ENCODE peak calls at places on chromosome 3, in six cellular contexts. One of them, this sample, is unnamed.

GRCh38 chr3:4757056-4757948 is 221.9 kb upstream of the BHLHE40 start:
- DNase-seq in bronchial epithelial cell: no peak
- DNase-seq in HS-27A: no peak
- DNase-seq in chondrocyte: no peak
- DNase-seq in A549: no peak
- DNase-seq in left kidney: peak; percentile 75
- DNase-seq in this sample: no peak

GRCh38 chr3:46907960-46908293 is 30.4 kb downstream of the PTH1R start:
- DNase-seq in HS-27A: no peak
- DNase-seq in left kidney: no peak
- DNase-seq in A549: no peak
- DNase-seq in bronchial epithelial cell: no peak
- DNase-seq in chondrocyte: no peak
- DNase-seq in this sample: no peak

GRCh38 chr3:156691920-156692319 is 17.5 kb downstream of the TIPARP start:
- DNase-seq in left kidney: no peak
- DNase-seq in chondrocyte: no peak
- DNase-seq in bronchial epithelial cell: peak; percentile 72
- DNase-seq in A549: no peak
- DNase-seq in HS-27A: no peak
- DNase-seq in this sample: no peak

GRCh38 chr3:197555281-197556261 is at the start of gene BDH1:
- DNase-seq in left kidney: peak; percentile 80
- DNase-seq in A549: no peak
- DNase-seq in chondrocyte: no peak
- DNase-seq in HS-27A: no peak
- DNase-seq in bronchial epithelial cell: peak; percentile 29
- DNase-seq in this sample: peak; percentile 30

GRCh38 chr3:48411041-48411588 is 18.8 kb downstream of the PLXNB1 start:
- DNase-seq in bronchial epithelial cell: no peak
- DNase-seq in chondrocyte: peak; percentile 48
- DNase-seq in A549: no peak
- DNase-seq in HS-27A: no peak
- DNase-seq in left kidney: no peak
- DNase-seq in this sample: no peak

GRCh38 chr3:43794776-43795175 is 104.0 kb downstream of the ABHD5 start:
- DNase-seq in A549: no peak
- DNase-seq in bronchial epithelial cell: peak; percentile 86
- DNase-seq in chondrocyte: no peak
- DNase-seq in left kidney: no peak
- DNase-seq in HS-27A: no peak
- DNase-seq in this sample: no peak

GRCh38 chr3:28328188-28329151 is 20.1 kb upstream of the ZCWPW2 start:
- DNase-seq in A549: no peak
- DNase-seq in bronchial epithelial cell: peak; percentile 25
- DNase-seq in HS-27A: peak; percentile 9
- DNase-seq in left kidney: peak; percentile 35
- DNase-seq in chondrocyte: no peak
- DNase-seq in this sample: no peak

GRCh38 chr3:36937492-36937891 is 7.4 kb downstream of the TRANK1 start:
- DNase-seq in bronchial epithelial cell: no peak
- DNase-seq in left kidney: no peak
- DNase-seq in HS-27A: no peak
- DNase-seq in A549: no peak
- DNase-seq in chondrocyte: no peak
- DNase-seq in this sample: no peak

GRCh38 chr3:170558417-170558816 is 27.5 kb downstream of the SLC7A14 start:
- DNase-seq in A549: no peak
- DNase-seq in HS-27A: no peak
- DNase-seq in chondrocyte: no peak
- DNase-seq in left kidney: no peak
- DNase-seq in bronchial epithelial cell: no peak
- DNase-seq in this sample: no peak

GRCh38 chr3:128112406-128112968 is 11.1 kb downstream of the RUVBL1 start:
- DNase-seq in left kidney: no peak
- DNase-seq in HS-27A: peak; percentile 78
- DNase-seq in chondrocyte: no peak
- DNase-seq in bronchial epithelial cell: peak; percentile 86
- DNase-seq in A549: no peak
- DNase-seq in this sample: peak; percentile 9

GRCh38 chr3:50271314-50272072 is 2.5 kb downstream of the SEMA3B start:
- DNase-seq in HS-27A: no peak
- DNase-seq in bronchial epithelial cell: no peak
- DNase-seq in left kidney: no peak
- DNase-seq in chondrocyte: no peak
- DNase-seq in A549: no peak
- DNase-seq in this sample: no peak

GRCh38 chr3:112061152-112061551 is 25.0 kb upstream of the C3orf52 start:
- DNase-seq in HS-27A: peak; percentile 40
- DNase-seq in chondrocyte: no peak
- DNase-seq in A549: no peak
- DNase-seq in left kidney: no peak
- DNase-seq in bronchial epithelial cell: no peak
- DNase-seq in this sample: no peak

GRCh38 chr3:194097141-194097880 is 38.6 kb upstream of the HES1 start:
- DNase-seq in chondrocyte: no peak
- DNase-seq in bronchial epithelial cell: no peak
- DNase-seq in left kidney: peak; percentile 81
- DNase-seq in HS-27A: no peak
- DNase-seq in A549: no peak
- DNase-seq in this sample: no peak